ENCODE peak calls at places on chromosomes 12 and 14, in four cellular contexts. W is HCT116, U is HepG2, S is K562. B is an unnamed sample.

GRCh38 chr12:71503579-71504470 is 64.2 kb downstream of the LGR5 start:
- DNase-seq in W (no peak), S (no peak), U (no peak), B (no peak)

GRCh38 chr12:65025070-65025469 is 96.0 kb downstream of the WIF1 start:
- DNase-seq in W (no peak), U (no peak), S (no peak), B (no peak)

GRCh38 chr14:88129306-88130056 is 124.5 kb downstream of the GPR65 start:
- DNase-seq in S (no peak), W (no peak), U (no peak), B (no peak)

GRCh38 chr14:68191567-68192321 is 372.2 kb downstream of the RAD51B start:
- DNase-seq in S (no peak), U (peak), W (peak), B (peak)

GRCh38 chr14:19974844-19975243 is 547 bp upstream of the OR4K15 start:
- DNase-seq in S (peak), W (no peak), U (no peak), B (no peak)

GRCh38 chr14:65804752-65805473 is 392.4 kb downstream of the FUT8 start:
- DNase-seq in U (no peak), S (no peak), W (no peak), B (no peak)

GRCh38 chr12:56488041-56488955 is at the start of gene GLS2:
- DNase-seq in S (peak), U (peak), W (no peak), B (peak)

GRCh38 chr12:51429705-51430104 is 5.1 kb downstream of the SLC4A8 start:
- DNase-seq in S (no peak), U (no peak), W (no peak), B (no peak)

GRCh38 chr12:88781909-88782308 is 201.6 kb upstream of the KITLG start:
- DNase-seq in W (no peak), S (no peak), U (no peak), B (no peak)

GRCh38 chr12:58026892-58027891 is 85.8 kb downstream of the ATP23 start:
- DNase-seq in U (no peak), S (no peak), W (no peak), B (no peak)

GRCh38 chr14:92108345-92109254 is 2.2 kb upstream of the ATXN3 start:
- DNase-seq in U (peak), S (peak), W (no peak), B (no peak)

GRCh38 chr14:70692210-70692609 is 50.5 kb downstream of the TTC9 start:
- DNase-seq in W (no peak), U (no peak), S (no peak), B (no peak)

GRCh38 chr14:66369157-66369706 is 116.9 kb upstream of the CCDC196 start:
- DNase-seq in W (no peak), U (no peak), S (no peak), B (no peak)

GRCh38 chr12:122067966-122068365 is 10.6 kb upstream of the MLXIP start:
- DNase-seq in W (no peak), U (no peak), S (no peak), B (no peak)

GRCh38 chr14:31962920-31963319 is 114.2 kb upstream of the ARHGAP5 start:
- DNase-seq in S (no peak), W (no peak), U (no peak), B (no peak)

GRCh38 chr12:119668315-119668651 is 350 bp downstream of the PRKAB1 start:
- DNase-seq in S (no peak), W (no peak), U (no peak), B (no peak)

GRCh38 chr14:92144708-92145107 is 22.9 kb downstream of the CPSF2 start:
- DNase-seq in U (no peak), W (no peak), S (no peak), B (no peak)

GRCh38 chr12:62933220-62933870 is 1.6 kb downstream of the PPM1H start:
- DNase-seq in S (peak), U (peak), W (no peak), B (no peak)
- H3K4me3 ChIP-seq in S (peak), U (peak), W (peak), B (peak)

GRCh38 chr12:6070472-6071257 is 53.8 kb downstream of the VWF start:
- DNase-seq in W (no peak), U (peak), S (no peak), B (no peak)
- TF ChIP-seq TCF7L2 in W (no peak), U (no peak), S (no peak), B (no peak)

DNA sequence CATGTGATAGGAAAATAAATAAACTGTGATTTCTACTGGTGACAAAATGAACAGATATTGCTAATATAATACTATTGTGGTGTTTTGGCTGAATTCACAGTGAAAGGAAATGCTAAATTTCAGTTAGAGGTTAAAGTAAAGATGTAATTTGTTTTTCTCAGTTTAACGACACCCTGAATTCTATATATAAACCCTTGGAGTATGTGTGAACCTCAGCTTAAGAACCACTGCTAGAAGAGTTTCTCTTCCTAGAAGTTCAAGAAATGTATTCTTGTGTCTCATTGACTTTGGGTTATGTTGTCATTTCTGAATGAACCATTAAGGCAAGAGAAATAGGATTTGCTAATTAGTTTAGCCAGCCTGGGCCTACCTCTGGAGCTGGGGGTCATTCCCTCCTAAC is 8.2 kb downstream of the FBXO34 start:
- DNase-seq in W (no peak), S (no peak), U (no peak), B (no peak)
- H3K27ac ChIP-seq in W (no peak), S (no peak), U (no peak), B (no peak)

GRCh38 chr14:24416932-24417619 is 12.4 kb downstream of the CBLN3 start:
- DNase-seq in S (no peak), W (no peak), U (no peak), B (no peak)

GRCh38 chr14:24414077-24414476 is 15.3 kb downstream of the NYNRIN start:
- DNase-seq in W (no peak), S (no peak), U (no peak), B (no peak)

GRCh38 chr14:24415421-24416253 is 13.8 kb downstream of the CBLN3 start:
- DNase-seq in S (no peak), U (no peak), W (no peak), B (no peak)

GRCh38 chr14:24416254-24416931 is 13.1 kb downstream of the CBLN3 start:
- DNase-seq in S (peak), W (no peak), U (no peak), B (no peak)

GRCh38 chr14:24414732-24415420 is 14.6 kb downstream of the CBLN3 start:
- DNase-seq in W (no peak), S (no peak), U (no peak), B (no peak)
- H3K4me3 ChIP-seq in W (no peak), S (no peak), U (no peak), B (no peak)

GRCh38 chr12:53481957-53482586 is 17.2 kb downstream of the MAP3K12 start:
- DNase-seq in W (no peak), S (no peak), U (peak), B (no peak)
- TF ChIP-seq TCF7L2 in W (no peak), S (no peak), U (no peak), B (no peak)

GRCh38 chr14:72978856-72979255 is 48.0 kb downstream of the ZFYVE1 start:
- DNase-seq in S (no peak), U (no peak), W (no peak), B (no peak)
- H3K27ac ChIP-seq in S (no peak), U (no peak), W (no peak), B (no peak)

DNA sequence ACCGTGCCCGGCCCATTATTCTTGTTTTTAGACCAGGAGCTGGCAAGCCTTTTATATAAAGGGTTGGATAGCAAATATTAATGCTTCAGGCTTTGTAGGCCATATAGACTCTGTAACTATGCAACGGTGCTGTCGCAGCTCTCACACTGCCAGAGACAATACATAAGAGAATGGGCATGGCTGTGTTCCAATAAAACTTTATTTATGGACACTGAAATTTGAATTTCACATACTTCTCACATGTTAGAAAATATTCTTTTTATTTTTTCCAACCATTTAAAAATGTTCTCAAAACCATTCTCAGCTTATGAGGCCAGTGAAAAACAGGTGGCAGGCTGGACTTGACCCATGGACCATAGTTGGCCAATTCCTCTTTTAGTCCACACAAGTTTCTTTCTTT is 13.0 kb upstream of the CDK2AP1 start:
- DNase-seq in W (no peak), S (no peak), U (no peak), B (no peak)
- H3K4me3 ChIP-seq in W (no peak), S (no peak), U (no peak), B (no peak)

GRCh38 chr12:53726946-53727309 is 324 bp downstream of the CALCOCO1 start:
- DNase-seq in W (no peak), U (no peak), S (no peak), B (no peak)
- TF ChIP-seq TCF7L2 in W (no peak), U (no peak), S (no peak), B (no peak)

GRCh38 chr14:100104523-100105300 is 39.5 kb downstream of the EVL start:
- DNase-seq in U (no peak), S (no peak), W (no peak), B (no peak)
- H3K27ac ChIP-seq in U (no peak), S (no peak), W (no peak), B (no peak)

GRCh38 chr12:46124132-46124847 is 133.9 kb upstream of the SCAF11 start:
- DNase-seq in W (no peak), U (no peak), S (no peak), B (no peak)
- H3K4me3 ChIP-seq in W (no peak), U (no peak), S (no peak), B (no peak)

B was measured in Panc1.